ENCODE peak calls at places on chromosomes 3 and 15, in eight cellular contexts. V is HepG2; J is NB4; L is tibial artery; Z is mesendoderm; I is BE2C; C is cardiac fibroblast; Q is naive thymus-derived CD4-positive, alpha-beta T cell. B is an unnamed sample.

GRCh38 chr3:10515884-10516495 is 10.6 kb upstream of the ATP2B2 start:
- DNase-seq in Z (peak), L (peak), V (peak), C (no peak), I (no peak), Q (no peak), J (no peak), B (no peak)

GRCh38 chr3:174810256-174810655 is 48.9 kb upstream of the NAALADL2 start:
- DNase-seq in Q (no peak), L (no peak), I (no peak), C (no peak), Z (no peak), V (no peak), J (peak), B (no peak)

GRCh38 chr3:173789530-173789929 is 392.0 kb downstream of the NLGN1 start:
- DNase-seq in C (peak), Z (no peak), J (no peak), V (no peak), Q (no peak), L (no peak), I (no peak), B (no peak)

GRCh38 chr3:14870564-14871060 is 51.9 kb downstream of the FGD5 start:
- DNase-seq in J (no peak), C (no peak), L (no peak), Q (no peak), I (no peak), V (no peak), Z (no peak), B (no peak)

GRCh38 chr3:3998140-3998977 is 199.1 kb downstream of the LRRN1 start:
- DNase-seq in C (peak), L (no peak), V (peak), Q (peak), J (peak), I (no peak), Z (peak), B (peak)

GRCh38 chr3:48178072-48178471 is 10.1 kb downstream of the CDC25A start:
- DNase-seq in V (no peak), J (no peak), L (no peak), I (no peak), Q (no peak), C (no peak), Z (no peak), B (no peak)

GRCh38 chr15:53549697-53550315 is 209.7 kb downstream of the WDR72 start:
- DNase-seq in Z (no peak), V (no peak), L (no peak), J (peak), Q (no peak), I (no peak), C (no peak), B (no peak)

GRCh38 chr15:24146251-24146650 is 459.1 kb upstream of the NDN start:
- DNase-seq in Z (no peak), L (no peak), Q (no peak), J (no peak), V (no peak), C (no peak), I (no peak), B (no peak)

GRCh38 chr3:45800611-45801010 is 4.3 kb upstream of the SLC6A20 start:
- DNase-seq in V (no peak), L (no peak), J (no peak), Q (no peak), I (no peak), Z (no peak), C (no peak), B (no peak)

GRCh38 chr15:33226559-33227181 is 32.2 kb upstream of the FMN1 start:
- DNase-seq in C (peak), L (no peak), V (no peak), J (peak), I (peak), Z (peak), Q (no peak), B (peak)

GRCh38 chr15:75233504-75234190 is 24.5 kb upstream of the GOLGA6C start:
- DNase-seq in C (no peak), Z (no peak), Q (no peak), J (no peak), L (peak), I (no peak), V (no peak), B (no peak)

GRCh38 chr3:47874913-47875312 is 72.0 kb downstream of the DHX30 start:
- DNase-seq in C (no peak), I (no peak), J (no peak), Z (no peak), V (no peak), Q (no peak), L (no peak), B (no peak)

GRCh38 chr3:186514296-186515002 is 29.7 kb downstream of the CRYGS start:
- DNase-seq in C (no peak), I (no peak), L (no peak), Q (no peak), V (no peak), Z (peak), J (peak), B (no peak)

GRCh38 chr3:145070795-145071194 is 1090.2 kb downstream of the PLOD2 start:
- DNase-seq in Z (no peak), I (no peak), V (no peak), L (no peak), C (no peak), J (no peak), Q (no peak), B (no peak)

GRCh38 chr3:174341014-174341413 is 518.1 kb upstream of the NAALADL2 start:
- DNase-seq in L (no peak), I (no peak), J (no peak), Q (no peak), V (no peak), Z (no peak), C (no peak), B (no peak)

GRCh38 chr15:88604972-88605506 is 16.1 kb upstream of the AEN start:
- DNase-seq in J (no peak), Q (no peak), Z (no peak), L (no peak), C (no peak), V (no peak), I (peak), B (no peak)

GRCh38 chr15:36109943-36110658 is 469.3 kb upstream of the CDIN1 start:
- DNase-seq in Q (no peak), L (no peak), I (no peak), V (no peak), C (peak), J (no peak), Z (no peak), B (no peak)

GRCh38 chr15:72358532-72359180 is 17.2 kb downstream of the HEXA start:
- DNase-seq in I (peak), V (peak), Z (no peak), J (no peak), C (peak), Q (no peak), L (no peak), B (peak)

GRCh38 chr3:122689587-122689986 is 8.9 kb downstream of the PARP14 start:
- DNase-seq in J (peak), C (peak), L (no peak), Q (no peak), Z (no peak), I (no peak), V (peak), B (no peak)

GRCh38 chr15:43390723-43391122 is 19.8 kb downstream of the TUBGCP4 start:
- DNase-seq in Z (no peak), V (no peak), J (peak), L (no peak), I (no peak), Q (no peak), C (peak), B (no peak)

GRCh38 chr15:26075770-26076169 is 212.6 kb upstream of the ATP10A start:
- DNase-seq in V (no peak), J (no peak), I (no peak), L (no peak), C (no peak), Z (no peak), Q (no peak), B (no peak)

DNA sequence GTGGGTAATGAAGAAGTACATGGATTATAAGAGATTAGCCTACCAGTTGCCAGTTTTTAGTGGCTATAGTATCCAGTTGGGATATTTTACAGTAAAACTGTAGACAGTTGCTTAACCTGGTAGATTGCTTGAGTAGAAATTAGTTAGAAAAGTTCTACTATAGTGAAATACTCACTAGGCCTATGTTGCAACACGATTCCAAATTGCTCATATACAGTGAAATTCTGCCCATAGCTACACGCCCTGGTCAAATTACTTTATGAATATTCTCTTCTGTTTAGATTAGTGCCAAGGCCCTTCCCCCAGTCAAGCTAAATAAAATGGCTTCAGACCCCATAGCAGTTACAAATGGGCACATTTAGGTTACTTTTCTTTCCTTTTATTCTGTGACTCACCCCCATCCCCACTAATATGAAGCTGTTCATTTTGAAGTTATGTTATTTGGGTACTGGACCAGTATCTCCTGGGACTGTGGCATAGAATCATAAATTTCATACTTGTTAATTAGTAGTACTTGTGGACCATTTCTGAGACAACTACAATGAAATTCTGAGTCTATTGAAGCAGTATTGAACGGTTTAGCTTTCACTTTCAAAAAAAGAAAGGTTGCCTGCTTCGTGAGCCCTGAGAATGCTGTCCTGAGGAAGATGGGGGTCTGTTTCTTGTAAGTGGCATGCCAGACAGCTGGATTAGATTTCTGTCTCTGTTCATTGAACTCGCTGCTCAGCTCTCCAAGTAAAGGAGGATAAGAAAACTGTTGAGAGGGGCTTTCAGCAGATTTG is 65.7 kb upstream of the CFAP20DC start:
- DNase-seq in V (no peak), C (peak), J (no peak), Q (no peak), L (no peak), I (no peak), Z (no peak), B (no peak)
- H3K4me3 ChIP-seq in V (no peak), C (no peak), J (no peak), Q (no peak), L (no peak), I (no peak), Z (no peak), B (peak)

DNA sequence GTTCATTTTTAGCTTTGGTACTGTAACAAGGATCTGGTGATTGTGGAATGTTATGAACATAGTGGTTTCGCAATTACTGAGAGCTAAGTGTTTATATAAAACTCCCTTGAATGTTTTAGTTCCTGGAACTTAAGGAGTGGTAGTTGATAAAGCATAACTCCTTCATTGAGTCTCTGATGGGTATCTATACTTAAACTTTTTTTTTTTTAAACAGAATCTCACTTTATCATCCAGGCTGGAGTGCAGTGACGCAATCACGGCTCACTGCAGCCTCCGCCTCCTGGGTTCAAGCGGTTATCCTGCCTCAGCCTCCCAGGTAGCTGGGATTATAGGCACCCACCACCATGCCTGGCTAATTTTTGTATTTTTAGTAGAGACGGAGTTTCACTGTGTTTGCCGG is 11.3 kb downstream of the PRKCI start:
- DNase-seq in V (peak), J (peak), C (peak), I (no peak), Z (no peak), Q (no peak), L (no peak), B (no peak)
- H3K4me3 ChIP-seq in V (no peak), J (no peak), C (no peak), I (no peak), Z (no peak), Q (no peak), L (no peak), B (no peak)

GRCh38 chr3:101940521-101940992 is 91.2 kb downstream of the NFKBIZ start:
- DNase-seq in L (no peak), I (peak), Q (peak), Z (peak), V (no peak), J (peak), C (peak), B (no peak)

GRCh38 chr3:101935081-101935480 is 85.8 kb downstream of the NFKBIZ start:
- DNase-seq in J (no peak), Q (no peak), L (no peak), Z (no peak), C (no peak), I (no peak), V (no peak), B (no peak)

GRCh38 chr3:101938262-101938847 is 89.0 kb downstream of the NFKBIZ start:
- DNase-seq in J (peak), C (no peak), Z (no peak), L (no peak), I (no peak), Q (peak), V (no peak), B (peak)

GRCh38 chr3:101939391-101939790 is 90.1 kb downstream of the NFKBIZ start:
- DNase-seq in V (no peak), L (no peak), J (no peak), Z (no peak), C (no peak), I (no peak), Q (no peak), B (no peak)

DNA sequence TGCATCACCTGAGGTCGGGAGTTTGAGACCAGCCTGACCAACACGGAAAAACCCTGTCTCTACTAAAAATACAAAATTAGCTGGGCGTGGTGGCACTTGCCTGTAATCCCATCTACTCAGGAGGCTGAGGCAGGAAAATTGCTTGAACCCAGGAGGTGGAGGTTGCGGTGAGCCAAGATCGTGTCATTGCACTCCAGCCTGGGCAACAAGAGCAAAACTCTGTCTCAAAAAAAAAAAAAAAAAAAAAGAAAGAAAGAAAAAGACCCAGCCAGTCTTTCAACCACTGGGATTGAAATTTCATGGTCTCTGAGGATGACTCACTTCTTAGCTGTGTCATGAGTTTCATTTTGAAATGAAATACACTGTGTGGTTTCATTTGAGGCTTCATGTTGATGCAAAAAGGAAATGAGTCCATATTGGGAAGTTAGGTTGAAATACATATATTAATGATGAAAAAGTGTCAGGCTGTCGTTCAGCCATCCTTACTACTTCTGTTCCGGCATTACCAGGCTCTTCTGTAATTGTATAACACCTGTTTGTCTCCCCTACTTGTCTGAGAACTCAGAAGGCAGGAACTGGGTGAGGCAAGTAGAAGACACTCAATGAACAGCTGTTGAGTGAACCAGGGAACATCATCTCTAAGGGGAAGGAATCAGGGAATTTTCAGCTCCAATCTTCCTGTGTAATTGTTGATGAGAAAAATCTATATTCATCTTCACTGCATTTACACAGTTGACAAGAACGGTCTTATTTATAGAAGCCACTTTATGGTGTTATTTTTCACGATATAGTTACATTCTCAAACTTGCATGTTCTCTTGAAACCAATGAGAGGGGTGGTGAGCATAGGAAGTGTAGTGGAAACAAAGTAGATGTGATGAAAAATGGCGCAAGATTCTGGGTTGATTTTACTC is 87.4 kb downstream of the NFKBIZ start:
- DNase-seq in C (peak), J (peak), L (no peak), Z (no peak), V (no peak), I (no peak), Q (peak), B (peak)
- H3K4me3 ChIP-seq in C (no peak), J (no peak), L (no peak), Z (no peak), V (no peak), I (no peak), Q (peak), B (no peak)

DNA sequence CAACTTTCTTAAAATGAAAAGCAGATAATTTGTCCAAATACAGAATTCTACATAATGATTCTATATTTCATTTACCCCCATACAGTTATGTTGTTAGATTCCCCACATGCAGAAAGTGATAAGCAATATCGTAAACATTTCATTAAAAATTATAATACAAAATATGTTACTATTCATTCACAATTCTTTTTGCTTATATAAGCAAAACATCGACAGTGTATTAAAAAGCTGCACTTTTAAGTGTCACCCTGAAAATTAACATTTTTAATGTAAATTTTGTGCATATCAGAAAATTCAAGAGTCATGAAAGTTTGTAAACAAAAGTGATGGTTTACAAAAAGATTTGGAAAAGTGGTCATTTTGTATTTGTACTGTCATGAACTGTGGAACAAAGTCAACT is 19.2 kb downstream of the TMEM212 start:
- DNase-seq in Q (no peak), V (no peak), J (no peak), I (no peak), L (no peak), Z (no peak), C (no peak), B (no peak)
- H3K4me3 ChIP-seq in Q (no peak), V (no peak), J (no peak), I (no peak), L (no peak), Z (no peak), C (no peak), B (no peak)

GRCh38 chr3:42094992-42095391 is 3.8 kb downstream of the TRAK1 start:
- DNase-seq in Z (no peak), J (no peak), I (peak), Q (no peak), V (no peak), L (no peak), C (no peak), B (no peak)

GRCh38 chr3:42088803-42089520 is 2.2 kb upstream of the TRAK1 start:
- DNase-seq in L (no peak), V (no peak), Z (no peak), C (no peak), J (no peak), Q (no peak), I (no peak), B (peak)

GRCh38 chr3:42094128-42094527 is 3.0 kb downstream of the TRAK1 start:
- DNase-seq in L (no peak), I (no peak), Q (no peak), Z (no peak), C (no peak), J (no peak), V (no peak), B (peak)

GRCh38 chr3:42092006-42092405 is 849 bp downstream of the TRAK1 start:
- DNase-seq in L (no peak), Q (no peak), C (no peak), V (no peak), J (no peak), Z (no peak), I (no peak), B (peak)

DNA sequence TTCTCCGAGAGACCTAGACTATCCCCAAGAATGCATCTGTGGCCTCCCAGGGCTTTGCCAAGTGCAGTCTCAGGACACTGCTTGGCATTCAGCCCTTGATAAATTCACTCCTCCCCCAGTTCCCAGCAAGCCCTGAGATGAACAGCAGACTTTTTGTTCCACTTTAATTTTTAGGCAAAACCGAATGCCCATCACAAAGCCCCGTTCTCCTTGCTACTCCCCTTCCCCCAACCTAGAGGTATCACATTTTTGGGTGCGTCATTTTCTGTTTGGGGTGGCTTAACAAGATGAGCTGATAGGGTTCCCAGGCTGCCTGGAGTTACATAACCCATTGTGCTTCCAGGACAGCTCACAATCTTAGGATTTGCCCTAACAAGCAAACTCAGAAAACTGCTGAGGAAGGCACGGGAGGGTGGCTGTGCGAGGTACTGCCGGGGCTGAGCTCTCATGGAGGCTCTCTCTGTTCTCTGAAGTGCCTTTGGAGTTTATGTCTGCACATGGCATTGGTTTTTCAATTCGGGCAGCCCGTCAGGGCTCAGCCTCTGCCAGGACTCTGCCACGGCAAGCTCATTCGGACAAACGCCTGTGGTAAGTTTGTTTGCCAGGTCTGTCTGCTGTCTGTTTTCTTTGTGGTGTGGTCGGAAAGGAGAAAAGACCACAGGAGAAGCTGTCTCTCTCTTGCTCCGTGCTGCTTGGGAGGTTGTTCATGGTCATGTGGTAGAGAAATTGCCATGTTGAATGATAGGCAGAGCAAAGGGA is at the start of gene TRAK1:
- DNase-seq in Q (no peak), J (no peak), L (peak), Z (no peak), C (peak), I (no peak), V (no peak), B (no peak)
- H3K4me3 ChIP-seq in Q (no peak), J (no peak), L (peak), Z (no peak), C (no peak), I (no peak), V (no peak), B (no peak)

B was measured in GM12864.